ENCODE peak calls at places on chromosomes 1 and 21, in five cellular contexts. D is H1, F is heart left ventricle, P is lung, K is HepG2. X is an unnamed sample.

GRCh38 chr1:165143437-165144065 is 213.0 kb downstream of the LMX1A start:
- DNase-seq in K (peak; percentile 6), D (peak; percentile 84), F (no peak), P (no peak), X (peak; percentile 20)

GRCh38 chr1:193372553-193372952 is 186.1 kb upstream of the B3GALT2 start:
- DNase-seq in F (no peak), P (no peak), D (no peak), K (no peak), X (no peak)

GRCh38 chr1:113269577-113269976 is 120.7 kb upstream of the MAGI3 start:
- DNase-seq in D (no peak), F (no peak), K (no peak), P (no peak), X (no peak)

GRCh38 chr1:235920596-235921375 is 54.1 kb upstream of the LYST start:
- DNase-seq in K (no peak), D (no peak), F (no peak), P (no peak), X (no peak)

GRCh38 chr1:194076646-194077045 is 890.2 kb upstream of the B3GALT2 start:
- DNase-seq in D (no peak), K (no peak), P (no peak), F (no peak), X (no peak)

GRCh38 chr1:94947453-94947852 is 20.5 kb upstream of the CNN3 start:
- DNase-seq in K (no peak), F (peak; percentile 26), P (no peak), D (no peak), X (no peak)

GRCh38 chr1:47996406-47997226 is 569 bp downstream of the TRABD2B start:
- DNase-seq in P (no peak), D (peak; percentile 79), F (peak; percentile 24), K (no peak), X (no peak)

GRCh38 chr21:45504516-45505415 is 37.5 kb downstream of the SLC19A1 start:
- DNase-seq in D (no peak), P (no peak), K (no peak), F (peak; percentile 16), X (no peak)

GRCh38 chr1:40197656-40198055 is 36.5 kb downstream of the RLF start:
- DNase-seq in P (no peak), K (no peak), D (no peak), F (no peak), X (no peak)

GRCh38 chr1:25178917-25179571 is 53.3 kb downstream of the SYF2 start:
- DNase-seq in D (peak; percentile 28), P (no peak), F (no peak), K (no peak), X (no peak)

GRCh38 chr1:96845464-96845863 is 123.9 kb downstream of the PTBP2 start:
- DNase-seq in P (no peak), K (peak; percentile 15), D (peak; percentile 74), F (no peak), X (peak; percentile 50)

GRCh38 chr1:150798509-150798908 is 9.6 kb downstream of the CTSK start:
- DNase-seq in K (no peak), D (no peak), P (no peak), F (no peak), X (no peak)

GRCh38 chr1:170734412-170735175 is 70.7 kb downstream of the PRRX1 start:
- DNase-seq in P (no peak), D (no peak), F (no peak), K (no peak), X (no peak)

GRCh38 chr1:2255420-2256369 is 27.6 kb downstream of the SKI start:
- DNase-seq in D (no peak), K (peak; percentile 52), F (no peak), P (no peak), X (peak; percentile 70)

GRCh38 chr1:192545781-192546521 is 29.6 kb upstream of the RGS1 start:
- DNase-seq in F (no peak), K (no peak), P (no peak), D (no peak), X (no peak)

GRCh38 chr21:32844653-32845443 is 73.3 kb upstream of the PAXBP1 start:
- DNase-seq in D (no peak), P (no peak), F (no peak), K (no peak), X (no peak)

GRCh38 chr1:21814241-21814918 is 2.3 kb downstream of the LDLRAD2 start:
- DNase-seq in F (no peak), K (no peak), P (no peak), D (peak; percentile 91), X (peak; percentile 89)

GRCh38 chr1:93798301-93798700 is 80.7 kb downstream of the DNTTIP2 start:
- DNase-seq in D (no peak), F (no peak), P (no peak), K (no peak), X (no peak)

GRCh38 chr1:6441586-6441985 is 17.0 kb downstream of the ESPN start:
- DNase-seq in P (no peak), D (no peak), F (no peak), K (no peak), X (no peak)

GRCh38 chr1:193036337-193037047 is 22.7 kb downstream of the UCHL5 start:
- DNase-seq in P (no peak), K (peak; percentile 28), D (no peak), F (no peak), X (no peak)

GRCh38 chr1:246447501-246447900 is 59.6 kb downstream of the SMYD3 start:
- DNase-seq in P (no peak), D (no peak), K (no peak), F (no peak), X (no peak)

GRCh38 chr1:33805988-33806387 is 57.9 kb upstream of the HMGB4 start:
- DNase-seq in D (no peak), K (no peak), P (no peak), F (no peak), X (no peak)

GRCh38 chr1:89881415-89882058 is 60.7 kb downstream of the LRRC8D start:
- DNase-seq in P (no peak), D (no peak), F (no peak), K (no peak), X (no peak)

GRCh38 chr1:19010995-19011696 is 54.7 kb upstream of the IFFO2 start:
- DNase-seq in F (no peak), P (peak; percentile 83), K (peak; percentile 95), D (no peak), X (peak; percentile 75)

GRCh38 chr1:226884116-226884515 is 13.7 kb downstream of the PSEN2 start:
- DNase-seq in F (no peak), P (no peak), K (no peak), D (no peak), X (no peak)

GRCh38 chr1:207670192-207670591 is 25.3 kb downstream of the CR1L start:
- DNase-seq in F (no peak), P (no peak), K (no peak), D (no peak), X (no peak)

GRCh38 chr21:38240121-38240520 is 16.7 kb upstream of the KCNJ15 start:
- DNase-seq in F (no peak), D (no peak), P (no peak), K (no peak), X (no peak)

GRCh38 chr21:42746593-42747266 is 93.3 kb downstream of the PDE9A start:
- DNase-seq in F (peak; percentile 43), P (peak; percentile 58), K (no peak), D (no peak), X (no peak)

DNA sequence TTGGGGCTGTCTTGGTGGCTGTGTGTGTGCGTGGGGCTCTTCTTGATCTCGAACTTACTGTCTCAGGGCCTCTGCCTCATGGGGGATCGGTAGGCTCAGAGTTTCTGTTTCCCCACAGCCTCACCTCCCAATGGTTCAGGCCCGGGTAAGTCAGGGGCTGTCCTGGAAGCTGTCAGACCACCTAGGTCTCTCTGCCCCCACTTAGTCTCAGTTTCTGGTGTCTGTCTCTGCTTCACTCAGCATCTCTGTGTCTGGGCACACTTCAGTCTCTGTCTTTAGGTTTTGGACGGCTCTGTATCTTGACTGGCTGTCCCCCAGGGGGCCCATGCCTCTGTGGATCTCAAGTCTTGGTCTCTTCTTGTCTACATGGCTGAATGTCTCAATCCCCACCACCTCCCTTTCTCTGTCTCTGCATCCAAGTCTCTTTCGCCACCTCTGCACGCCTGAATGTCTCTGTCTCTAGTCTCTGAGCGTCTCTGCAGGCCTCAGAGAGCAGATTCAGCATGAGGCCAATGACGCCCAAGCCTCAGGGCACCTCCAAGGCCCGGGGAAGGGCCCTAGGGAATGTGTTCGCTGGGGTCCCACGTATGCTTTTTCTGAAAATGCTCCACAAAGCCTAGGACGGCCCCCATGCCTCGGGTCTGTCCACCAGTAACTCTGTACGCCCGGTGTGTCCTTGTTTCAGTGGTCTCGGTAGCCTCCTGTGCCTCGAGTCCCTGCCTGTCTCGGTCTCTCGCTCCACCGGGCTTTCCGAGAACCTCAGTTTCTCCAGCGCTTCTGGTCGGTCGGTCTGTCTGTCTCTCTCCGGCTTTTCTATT is 821 bp downstream of the FHL3 start:
- DNase-seq in F (no peak), D (peak; percentile 53), K (no peak), P (no peak), X (peak; percentile 43)
- TF ChIP-seq CTCF in F (no peak), D (no peak), K (no peak), P (no peak), X (no peak)

GRCh38 chr1:101317590-101317989 is 80.8 kb downstream of the S1PR1 start:
- DNase-seq in P (no peak), D (peak; percentile 54), F (no peak), K (no peak), X (no peak)
- TF ChIP-seq CTCF in P (no peak), D (peak; percentile 26), F (no peak), K (no peak), X (no peak)

DNA sequence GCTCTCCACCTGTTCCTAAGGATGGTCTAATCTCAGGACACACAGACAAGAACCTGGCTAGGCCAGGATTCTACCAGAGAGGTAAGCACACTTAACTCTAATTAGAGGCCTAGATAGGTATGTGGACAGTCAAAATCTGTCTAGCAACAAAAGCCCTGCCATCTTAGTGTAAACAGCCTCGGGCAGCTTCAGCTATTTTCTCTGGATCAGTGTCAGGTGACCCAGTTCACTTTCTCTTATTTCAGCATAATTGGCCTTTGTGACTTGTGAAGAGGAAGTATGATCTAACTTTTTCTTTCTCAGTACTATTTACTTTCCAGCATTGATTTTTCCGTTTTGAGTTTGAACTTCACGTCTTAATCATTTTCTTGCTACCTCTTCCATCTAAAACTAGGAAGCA is 217.7 kb downstream of the CRB1 start:
- DNase-seq in F (no peak), D (no peak), K (no peak), P (no peak), X (no peak)
- TF ChIP-seq CTCF in F (no peak), D (no peak), K (no peak), P (no peak), X (no peak)

DNA sequence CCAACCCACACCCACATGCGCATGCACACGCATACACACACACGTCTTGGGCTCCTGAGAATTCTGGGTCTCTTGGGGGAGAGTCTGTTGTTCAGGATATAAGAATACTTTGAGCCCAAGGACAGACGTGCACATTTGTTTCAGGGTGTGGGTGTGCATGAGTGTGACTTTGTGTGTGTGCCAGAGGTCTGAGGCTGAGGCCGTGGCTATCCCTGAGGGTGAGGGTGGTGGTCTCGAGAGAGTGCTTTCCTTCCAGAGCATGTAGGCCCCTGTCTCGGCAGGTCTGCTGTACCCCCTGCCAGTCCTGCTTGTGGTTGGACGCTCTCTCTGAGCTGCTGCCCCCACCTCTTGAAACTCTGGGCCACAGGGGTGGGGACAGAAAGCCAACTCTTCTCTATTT is 232.2 kb downstream of the PTPRU start:
- DNase-seq in D (no peak), K (no peak), F (no peak), P (no peak), X (no peak)
- TF ChIP-seq CTCF in D (no peak), K (no peak), F (no peak), P (no peak), X (no peak)

DNA sequence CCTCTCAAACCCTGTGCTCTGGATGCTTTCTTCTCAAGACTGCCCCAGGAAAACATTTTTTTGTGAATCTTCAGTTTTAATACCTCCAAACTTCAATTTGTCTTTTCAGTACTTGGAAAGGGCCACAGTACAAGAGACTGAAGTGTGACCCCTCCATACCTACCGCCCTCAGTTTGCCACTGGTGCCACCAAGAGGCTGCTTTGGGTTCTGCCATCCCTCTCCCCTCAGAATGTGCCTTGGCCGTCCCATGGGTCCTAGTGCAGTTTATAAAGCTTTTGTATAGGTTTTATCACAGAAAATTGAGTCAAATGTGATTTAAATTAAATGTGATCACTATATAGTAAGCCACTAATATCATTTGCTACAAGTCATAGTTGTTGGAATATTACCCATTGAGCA is 60.8 kb upstream of the PGD start:
- DNase-seq in P (peak; percentile 32), D (peak; percentile 62), K (peak; percentile 15), F (peak; percentile 34), X (peak; percentile 72)
- TF ChIP-seq CTCF in P (peak; percentile 34), D (peak; percentile 74), K (peak; percentile 74), F (peak; percentile 67), X (peak; percentile 57)